ENCODE peak calls at places on chromosomes 6 and 20, in eight cellular contexts. R is H54; D is adrenal gland; I is fibroblast of villous mesenchyme; N is choroid plexus epithelial cell; P is activated naive CD8-positive, alpha-beta T cell treated with anti-CD3 and anti-CD28 coated beads, Interleukin-2, amount 50 U/mL, for 24 hours; W is PC-9; H is naive thymus-derived CD8-positive, alpha-beta T cell. T is an unnamed sample.

GRCh38 chr6:121597654-121598053 is 162.2 kb downstream of the GJA1 start:
- DNase-seq in R (no peak), D (no peak), I (peak; percentile 31), N (no peak), P (no peak), W (no peak), H (no peak), T (peak; percentile 51)

GRCh38 chr20:20412750-20413149 is 44.8 kb downstream of the INSM1 start:
- DNase-seq in R (no peak), D (no peak), I (no peak), N (no peak), P (peak; percentile 33), W (no peak), H (no peak), T (no peak)

GRCh38 chr6:2857580-2858337 is 16.1 kb upstream of the SERPINB1 start:
- DNase-seq in R (peak; percentile 77), D (peak; percentile 88), I (peak; percentile 85), N (peak; percentile 92), P (peak; percentile 86), W (peak; percentile 39), H (peak; percentile 43), T (no peak)

GRCh38 chr6:75991941-75992340 is 80.5 kb downstream of the IMPG1 start:
- DNase-seq in R (no peak), D (no peak), I (no peak), N (no peak), P (no peak), W (no peak), H (no peak), T (no peak)

GRCh38 chr6:147421903-147422302 is 86.6 kb upstream of the SAMD5 start:
- DNase-seq in R (no peak), D (no peak), I (no peak), N (no peak), P (no peak), W (no peak), H (no peak), T (no peak)

GRCh38 chr6:126300735-126301134 is 39.2 kb upstream of the CENPW start:
- DNase-seq in R (no peak), D (no peak), I (no peak), N (no peak), P (no peak), W (no peak), H (no peak), T (no peak)

GRCh38 chr20:37519508-37520416 is 1.3 kb upstream of the NNAT start:
- DNase-seq in R (no peak), D (no peak), I (no peak), N (peak; percentile 76), P (no peak), W (no peak), H (no peak), T (no peak)

GRCh38 chr6:27687154-27688013 is 214.5 kb upstream of the ZNF184 start:
- DNase-seq in R (peak; percentile 55), D (peak; percentile 64), I (peak; percentile 64), N (peak; percentile 73), P (peak; percentile 86), W (peak; percentile 69), H (peak; percentile 69), T (peak; percentile 76)

GRCh38 chr20:3888622-3889488 is at the start of gene PANK2:
- DNase-seq in R (peak; percentile 97), D (peak; percentile 100), I (peak; percentile 99), N (peak; percentile 100), P (peak; percentile 98), W (peak; percentile 95), H (peak; percentile 96), T (peak; percentile 99)

GRCh38 chr20:26135325-26136110 is 438.9 kb upstream of the ZNF337 start:
- DNase-seq in R (no peak), D (no peak), I (no peak), N (no peak), P (no peak), W (no peak), H (no peak), T (no peak)

GRCh38 chr6:165729307-165729936 is 66.4 kb upstream of the PDE10A start:
- DNase-seq in R (peak; percentile 20), D (peak; percentile 65), I (peak; percentile 23), N (peak; percentile 46), P (peak; percentile 45), W (no peak), H (no peak), T (peak; percentile 1)

GRCh38 chr6:84536914-84537638 is 227.3 kb downstream of the TBX18 start:
- DNase-seq in R (no peak), D (no peak), I (no peak), N (peak; percentile 29), P (no peak), W (no peak), H (no peak), T (no peak)

GRCh38 chr6:159056941-159057340 is 12.2 kb upstream of the TAGAP start:
- DNase-seq in R (no peak), D (no peak), I (no peak), N (no peak), P (no peak), W (no peak), H (no peak), T (no peak)

GRCh38 chr20:59010995-59011873 is 4.2 kb upstream of the CTSZ start:
- DNase-seq in R (peak; percentile 86), D (peak; percentile 31), I (peak; percentile 81), N (peak; percentile 89), P (no peak), W (peak; percentile 91), H (no peak), T (peak; percentile 80)

GRCh38 chr6:45607818-45608217 is 230.1 kb upstream of the SUPT3H start:
- DNase-seq in R (no peak), D (no peak), I (peak; percentile 50), N (peak; percentile 13), P (no peak), W (peak; percentile 98), H (no peak), T (peak; percentile 88)

GRCh38 chr6:27684264-27685211 is 211.6 kb upstream of the ZNF184 start:
- DNase-seq in R (peak; percentile 57), D (no peak), I (peak; percentile 74), N (peak; percentile 86), P (peak; percentile 67), W (peak; percentile 90), H (peak; percentile 67), T (peak; percentile 92)

T was measured in mammary epithelial cell.